ENCODE peak calls at places on chromosomes 5 and 9, in five cellular contexts. V, K, X, Q and W are unnamed samples. For H3K36me3, the result is how much of the 10 kb centered on the place peaks cover.

GRCh38 chr5:60842859-60843692 is 993 bp downstream of the ELOVL7 start:
- DNase-seq in X (peak), K (peak), Q (no peak), V (peak), W (no peak)

GRCh38 chr5:61301820-61302563 is 30.1 kb upstream of the ZSWIM6 start:
- DNase-seq in Q (peak), X (peak), V (peak), K (peak), W (no peak)

GRCh38 chr5:161851691-161852299 is 3.9 kb downstream of the GABRA1 start:
- DNase-seq in X (no peak), Q (no peak), K (no peak), V (no peak), W (no peak)

GRCh38 chr5:1392801-1393565 is 48.1 kb upstream of the CLPTM1L start:
- DNase-seq in K (no peak), X (no peak), Q (no peak), V (no peak), W (no peak)

GRCh38 chr9:135294826-135295225 is 184.8 kb upstream of the PPP1R26 start:
- DNase-seq in K (no peak), Q (no peak), V (no peak), X (no peak), W (no peak)

GRCh38 chr9:96116275-96117051 is 185.5 kb downstream of the HSD17B3 start:
- DNase-seq in Q (no peak), X (no peak), V (peak), K (no peak), W (no peak)

GRCh38 chr5:75054110-75054930 is 2.0 kb upstream of the GCNT4 start:
- DNase-seq in K (peak), Q (no peak), V (no peak), X (peak), W (no peak)

GRCh38 chr5:10665799-10666198 is 95.2 kb downstream of the DAP start:
- DNase-seq in Q (no peak), V (no peak), X (no peak), K (no peak), W (no peak)

GRCh38 chr5:150398432-150399157 is 14.1 kb downstream of the CD74 start:
- DNase-seq in K (no peak), V (peak), X (peak), Q (no peak), W (peak)

GRCh38 chr9:87008667-87009066 is 61.4 kb upstream of the GAS1 start:
- DNase-seq in K (no peak), X (no peak), Q (no peak), V (no peak), W (no peak)

GRCh38 chr5:57302643-57303042 is 128.8 kb downstream of the GPBP1 start:
- DNase-seq in X (no peak), K (no peak), Q (no peak), V (no peak), W (no peak)

GRCh38 chr5:57299945-57300344 is 126.1 kb downstream of the GPBP1 start:
- DNase-seq in Q (no peak), K (no peak), X (no peak), V (no peak), W (no peak)

GRCh38 chr5:57302164-57302563 is 128.3 kb downstream of the GPBP1 start:
- DNase-seq in X (peak), K (no peak), V (peak), Q (no peak), W (peak)

GRCh38 chr5:57298985-57299491 is 125.2 kb downstream of the GPBP1 start:
- DNase-seq in K (peak), Q (peak), X (no peak), V (peak), W (peak)

DNA sequence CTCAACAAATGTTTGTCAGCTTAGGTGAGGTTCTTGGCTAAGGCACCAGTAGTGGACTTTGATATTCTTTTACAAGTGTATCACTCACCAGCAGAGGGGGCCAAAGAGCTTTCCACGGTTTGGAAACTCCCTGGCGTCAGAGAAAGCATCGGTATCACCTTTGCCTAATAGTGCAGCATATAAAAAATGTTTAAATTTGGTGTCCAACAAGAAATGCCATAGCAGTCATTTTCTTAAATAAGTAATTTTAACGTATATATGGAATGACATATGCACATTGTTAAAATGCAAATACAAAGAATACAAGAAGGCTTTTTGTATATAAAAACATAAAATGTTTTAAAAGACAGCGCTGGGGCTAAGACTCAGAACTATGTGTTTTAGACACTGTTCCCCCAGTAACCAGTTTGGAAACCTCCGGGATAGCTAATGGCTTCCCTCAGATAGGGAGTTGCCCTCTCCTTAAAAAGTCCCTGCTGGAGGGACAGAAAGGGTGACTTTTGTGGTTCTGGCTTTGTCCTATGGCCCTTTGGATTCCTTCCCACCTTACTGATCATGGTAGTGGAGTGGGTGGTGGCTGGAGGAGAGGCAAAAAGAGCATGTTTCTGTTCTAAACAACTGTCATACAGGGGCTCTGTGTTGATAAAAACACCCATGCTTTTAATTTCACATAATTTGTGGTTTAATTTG is 124.6 kb downstream of the GPBP1 start:
- DNase-seq in V (peak), X (peak), Q (peak), K (peak), W (peak)
- H3K4me3 ChIP-seq in V (no peak), X (no peak), Q (peak), K (no peak), W (peak)

DNA sequence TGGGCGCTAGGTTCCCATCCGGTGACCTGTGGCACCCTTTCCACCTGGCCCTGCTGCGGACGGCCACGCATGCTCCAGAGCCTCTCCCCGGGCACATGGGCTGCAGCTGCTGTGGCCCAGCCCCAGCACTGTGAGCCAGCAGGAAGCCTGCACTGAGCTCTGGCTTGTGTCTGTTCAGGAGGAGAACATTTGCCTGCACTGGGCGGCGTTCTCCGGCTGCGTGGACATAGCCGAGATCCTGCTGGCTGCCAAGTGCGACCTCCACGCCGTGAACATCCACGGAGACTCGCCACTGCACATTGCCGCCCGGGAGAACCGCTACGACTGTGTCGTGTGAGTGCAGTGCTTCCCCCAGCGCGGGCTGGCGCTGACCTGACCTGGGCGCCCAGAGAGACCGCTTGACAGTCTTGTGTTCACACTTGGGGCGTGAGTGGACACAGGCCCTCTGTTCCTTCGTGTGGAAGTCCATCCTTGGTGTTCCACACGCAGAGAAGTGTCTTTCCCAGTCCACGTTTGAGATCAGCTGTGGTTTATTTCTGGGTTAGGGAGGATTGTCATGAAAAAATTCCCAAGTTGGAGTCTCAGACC is 66.2 kb upstream of the CACNA1B start:
- DNase-seq in Q (no peak), K (no peak), X (no peak), V (no peak), W (no peak)
- H3K36me3 ChIP-seq in Q (under half), K (under half), X (under half), V (under half), W (half or more)

GRCh38 chr9:129886226-129887174 is 51.2 kb downstream of the USP20 start:
- DNase-seq in Q (no peak), V (peak), K (no peak), X (peak), W (peak)
- H3K4me3 ChIP-seq in Q (peak), V (no peak), K (no peak), X (peak), W (peak)

DNA sequence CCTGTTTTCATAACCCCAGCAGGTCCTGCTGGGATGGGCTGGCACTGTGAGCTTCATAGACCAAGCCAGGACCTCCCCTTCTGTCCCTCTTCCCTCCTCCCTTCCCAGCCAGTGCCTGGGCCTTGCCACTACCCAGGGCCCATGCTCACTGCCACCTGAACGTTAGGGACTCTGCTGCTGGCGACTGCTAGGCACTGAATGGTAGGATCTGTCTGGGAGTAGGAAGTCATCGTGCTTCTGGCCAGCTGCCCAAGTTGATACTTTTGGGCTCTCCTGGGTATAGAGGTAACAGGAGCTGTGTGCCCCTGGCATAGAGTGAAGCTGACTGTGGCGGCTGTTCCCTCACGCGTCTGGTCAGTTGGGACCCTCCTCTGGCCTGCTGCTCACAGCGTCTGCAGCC is 8.4 kb downstream of the TRIM41 start:
- DNase-seq in V (no peak), K (no peak), X (no peak), Q (no peak), W (no peak)
- H3K36me3 ChIP-seq in V (under half), K (under half), X (under half), Q (under half), W (under half)

DNA sequence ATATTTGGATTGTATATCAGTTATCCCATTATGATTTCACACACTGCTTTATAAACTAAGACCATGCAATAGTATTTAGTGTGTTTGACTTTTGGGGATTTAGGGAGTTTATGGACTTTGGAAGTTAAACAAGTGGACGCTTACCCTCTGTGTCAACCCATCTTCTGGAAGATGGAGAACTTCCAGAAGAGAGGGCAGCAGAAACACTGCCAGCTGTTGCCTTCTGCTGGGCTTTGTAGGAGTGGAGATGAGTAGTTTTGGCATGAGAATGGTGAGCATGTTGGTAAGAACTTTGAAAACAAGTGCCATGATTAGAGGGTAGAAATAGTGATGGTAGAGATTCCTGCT is 2.2 kb downstream of the DNAJC25 start:
- DNase-seq in Q (no peak), K (no peak), X (no peak), V (no peak), W (no peak)
- H3K4me3 ChIP-seq in Q (no peak), K (no peak), X (peak), V (no peak), W (no peak)